ENCODE peak calls at places on chromosomes 12 and 14, in six cellular contexts. N is upper lobe of left lung, Q is HepG2, G is K562, M is A549, Y is GM12878. T is an unnamed sample.

GRCh38 chr12:113097716-113098427 is 37.7 kb downstream of the RASAL1 start:
- ATAC-seq in M (peak), Q (no peak), Y (peak), N (no peak), G (no peak), T (peak)

GRCh38 chr14:32711103-32711680 is 227.5 kb upstream of the NPAS3 start:
- ATAC-seq in Q (peak), Y (peak), G (peak), N (no peak), M (peak), T (peak)

GRCh38 chr14:85315891-85316290 is 214.1 kb upstream of the FLRT2 start:
- ATAC-seq in Q (no peak), N (no peak), M (no peak), G (no peak), Y (no peak), T (no peak)

GRCh38 chr14:91521058-91521721 is 11.1 kb upstream of the PPP4R3A start:
- ATAC-seq in G (no peak), Q (no peak), Y (no peak), N (no peak), M (no peak), T (no peak)

GRCh38 chr12:51895378-51896135 is 7.7 kb downstream of the ANKRD33 start:
- ATAC-seq in M (peak), Q (no peak), N (peak), Y (no peak), G (no peak), T (no peak)

GRCh38 chr14:70013269-70013873 is 134.2 kb downstream of the SMOC1 start:
- ATAC-seq in M (peak), Q (peak), G (peak), Y (peak), N (no peak), T (no peak)

GRCh38 chr12:131063960-131064359 is 110.3 kb downstream of the ADGRD1 start:
- ATAC-seq in N (no peak), M (no peak), G (no peak), Y (no peak), Q (no peak), T (no peak)

GRCh38 chr12:530308-530707 is 70.6 kb downstream of the B4GALNT3 start:
- ATAC-seq in G (no peak), Y (no peak), Q (no peak), N (no peak), M (no peak), T (no peak)

GRCh38 chr12:7749442-7749841 is 2.3 kb upstream of the CLEC4C start:
- ATAC-seq in M (no peak), Y (no peak), G (no peak), Q (no peak), N (no peak), T (no peak)

GRCh38 chr14:89469210-89470198 is 52.5 kb upstream of the FOXN3 start:
- ATAC-seq in Q (no peak), M (peak), Y (no peak), G (peak), N (no peak), T (peak)

GRCh38 chr12:82517808-82518207 is 159.5 kb downstream of the METTL25 start:
- ATAC-seq in Y (peak), M (peak), G (no peak), Q (peak), N (no peak), T (no peak)

GRCh38 chr14:57487771-57488170 is 5.9 kb downstream of the CCDC198 start:
- ATAC-seq in Y (peak), G (no peak), N (no peak), Q (no peak), M (no peak), T (no peak)

GRCh38 chr14:41235466-41235865 is 371.2 kb upstream of the LRFN5 start:
- ATAC-seq in M (no peak), Y (no peak), N (no peak), G (no peak), Q (no peak), T (no peak)

GRCh38 chr14:62015945-62016344 is 253.7 kb downstream of the SNAPC1 start:
- ATAC-seq in Y (peak), N (no peak), G (no peak), M (no peak), Q (no peak), T (no peak)

GRCh38 chr12:84480803-84481202 is 431.8 kb downstream of the SLC6A15 start:
- ATAC-seq in N (no peak), G (no peak), M (no peak), Q (no peak), Y (no peak), T (no peak)

GRCh38 chr14:90696728-90697127 is 119.5 kb downstream of the TTC7B start:
- ATAC-seq in Q (no peak), N (no peak), M (no peak), G (no peak), Y (no peak), T (no peak)

GRCh38 chr14:68143341-68143807 is 323.8 kb downstream of the RAD51B start:
- ATAC-seq in Y (no peak), Q (no peak), G (no peak), M (no peak), N (peak), T (peak)

GRCh38 chr14:35362911-35363374 is 41.6 kb downstream of the NFKBIA start:
- ATAC-seq in N (no peak), Y (no peak), G (no peak), M (no peak), Q (no peak), T (no peak)

GRCh38 chr14:35355981-35356839 is 48.3 kb downstream of the NFKBIA start:
- ATAC-seq in Q (peak), G (peak), Y (peak), M (peak), N (peak), T (no peak)

GRCh38 chr14:35365130-35366047 is 39.2 kb downstream of the NFKBIA start:
- ATAC-seq in Y (peak), Q (peak), G (peak), N (peak), M (peak), T (peak)

GRCh38 chr14:35362441-35362840 is 42.1 kb downstream of the NFKBIA start:
- ATAC-seq in N (no peak), M (no peak), G (no peak), Q (no peak), Y (no peak), T (no peak)

GRCh38 chr14:35361141-35361480 is 43.4 kb downstream of the NFKBIA start:
- ATAC-seq in N (no peak), M (no peak), Q (no peak), G (no peak), Y (no peak), T (no peak)
- TF ChIP-seq CTCF in N (no peak), M (no peak), Q (no peak), G (no peak), Y (no peak), T (no peak)

GRCh38 chr12:66694666-66695065 is 15.8 kb upstream of the GRIP1 start:
- ATAC-seq in G (no peak), N (no peak), M (no peak), Q (no peak), Y (no peak), T (no peak)

GRCh38 chr12:66698558-66698957 is 19.7 kb upstream of the GRIP1 start:
- ATAC-seq in Y (no peak), M (no peak), Q (no peak), G (no peak), N (no peak), T (no peak)

GRCh38 chr12:66695130-66695529 is 16.3 kb upstream of the GRIP1 start:
- ATAC-seq in G (no peak), M (no peak), Q (no peak), Y (no peak), N (no peak), T (no peak)

GRCh38 chr12:66699738-66700482 is 21.0 kb upstream of the GRIP1 start:
- ATAC-seq in G (no peak), Y (no peak), N (no peak), Q (no peak), M (no peak), T (no peak)

DNA sequence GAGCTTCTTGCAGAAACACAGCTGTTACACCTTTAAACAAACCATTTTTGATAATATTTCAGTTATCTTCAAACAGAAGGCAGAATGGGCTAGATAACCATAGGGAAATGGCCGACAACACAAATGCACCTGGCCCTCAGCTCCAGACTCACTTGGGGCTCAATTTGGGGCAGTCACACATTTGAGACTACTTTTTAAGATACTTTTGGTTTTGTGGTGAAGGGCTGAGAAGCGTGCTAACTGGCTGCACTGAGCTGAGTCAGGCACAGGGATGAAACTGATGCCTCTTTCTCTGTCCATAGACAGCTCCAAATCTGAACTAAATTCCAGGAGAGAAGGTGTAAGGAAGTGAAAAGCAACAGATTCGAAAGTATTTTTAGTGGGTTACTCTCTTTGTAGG is 18.5 kb upstream of the GRIP1 start:
- ATAC-seq in Y (no peak), G (no peak), N (no peak), Q (no peak), M (no peak), T (no peak)
- H3K4me3 ChIP-seq in Y (no peak), G (no peak), N (no peak), Q (no peak), M (no peak), T (no peak)

GRCh38 chr14:94401083-94401482 is 12.7 kb upstream of the SERPINA1 start:
- ATAC-seq in M (no peak), Q (no peak), N (no peak), G (no peak), Y (no peak), T (no peak)
- TF ChIP-seq EP300 in M (no peak), Q (no peak), N (no peak), G (no peak), Y (no peak), T (no peak)

DNA sequence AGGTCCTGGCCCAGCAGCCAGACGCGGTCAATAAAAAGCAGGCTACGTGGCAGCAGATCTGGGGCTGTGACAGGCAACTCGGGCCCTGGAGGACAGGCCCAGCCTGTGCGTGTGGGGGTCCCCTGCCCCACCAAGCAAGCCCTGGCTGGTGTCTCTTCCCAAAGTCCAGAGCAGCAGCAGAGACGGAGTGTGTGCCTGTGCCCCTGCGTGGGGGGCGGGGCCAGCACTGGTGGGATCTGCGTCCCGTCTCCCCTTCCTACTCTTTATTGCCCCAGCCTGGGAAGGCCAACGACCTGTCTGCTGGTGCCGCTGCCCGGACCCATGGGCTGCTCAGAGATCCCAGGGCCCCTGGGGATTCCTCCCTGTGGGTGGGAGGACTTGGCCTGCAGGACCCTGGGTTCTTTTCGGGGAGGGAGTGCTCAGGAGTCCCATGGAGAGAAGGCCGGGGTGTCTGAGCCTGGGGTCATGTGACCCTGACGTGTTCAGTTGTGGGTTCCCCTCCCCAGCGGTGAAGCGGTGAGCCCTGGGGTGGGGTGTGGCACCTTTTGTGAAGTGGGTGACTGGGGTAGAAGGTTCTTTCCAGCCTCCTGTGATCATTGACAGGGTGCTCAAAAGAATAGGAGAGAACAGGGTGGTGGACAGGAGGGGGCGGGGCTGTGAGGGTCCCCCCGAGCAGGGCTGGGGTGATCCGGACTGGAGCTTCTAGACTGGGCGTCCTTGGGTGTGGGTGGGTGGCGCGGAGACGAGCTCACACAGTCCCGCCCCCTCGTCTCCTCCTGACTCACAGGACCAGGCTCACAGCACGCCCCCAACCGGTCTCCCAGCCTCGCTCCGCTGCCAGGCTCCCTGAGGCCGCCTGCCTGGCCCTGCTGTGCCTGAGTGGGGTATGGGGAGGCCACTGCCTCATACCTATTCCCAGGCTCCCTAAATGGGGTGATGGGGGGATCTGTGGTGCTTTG is 22.4 kb downstream of the ASPG start:
- ATAC-seq in M (peak), N (peak), G (peak), Q (peak), Y (no peak), T (no peak)
- TF ChIP-seq CTCF in M (no peak), N (no peak), G (no peak), Q (no peak), Y (no peak), T (no peak)

DNA sequence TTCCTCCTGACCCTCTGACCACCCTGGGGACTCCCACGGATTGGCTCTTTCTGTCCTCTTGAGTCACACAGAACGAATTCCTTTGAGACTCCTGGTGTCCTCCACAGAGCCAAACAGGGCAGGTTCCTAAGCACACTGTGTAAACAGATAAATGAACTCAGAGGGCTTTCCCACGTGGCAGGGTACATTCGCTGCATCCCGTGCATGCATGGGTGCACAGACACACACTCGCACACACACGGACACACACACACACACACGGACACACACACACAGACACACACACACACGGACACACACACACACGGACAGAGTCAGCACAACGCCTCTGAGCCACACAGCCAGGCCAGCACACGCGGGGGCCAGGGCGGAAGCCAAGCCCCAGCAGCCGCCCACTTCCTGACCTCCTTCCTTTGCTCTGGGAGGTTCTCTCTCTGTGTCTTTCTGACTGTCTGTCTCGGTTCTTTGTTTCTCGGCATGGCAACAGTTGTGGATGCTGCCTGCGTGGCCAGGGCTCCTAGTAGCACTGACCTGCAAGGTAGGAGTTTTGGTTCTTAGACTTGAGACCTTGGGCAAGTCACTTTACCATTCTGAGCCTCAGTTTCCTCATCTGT is 706 bp downstream of the CRACR2A start:
- ATAC-seq in G (peak), Y (peak), M (peak), Q (peak), N (peak), T (peak)
- H3K4me3 ChIP-seq in G (peak), Y (peak), M (no peak), Q (no peak), N (peak), T (peak)

GRCh38 chr12:67475725-67476124 is 172.8 kb upstream of the DYRK2 start:
- ATAC-seq in G (no peak), Q (no peak), Y (no peak), M (no peak), N (no peak), T (no peak)
- TF ChIP-seq EP300 in G (no peak), Q (no peak), Y (no peak), M (no peak), N (no peak), T (no peak)

GRCh38 chr14:23568600-23569310 is 1.2 kb upstream of the AP1G2 start:
- ATAC-seq in G (no peak), Q (peak), M (peak), Y (peak), N (no peak), T (no peak)
- TF ChIP-seq CTCF in G (peak), Q (peak), M (peak), Y (peak), N (no peak), T (peak)

GRCh38 chr12:9756174-9756573 is 4.5 kb downstream of the CD69 start:
- ATAC-seq in M (no peak), G (no peak), N (no peak), Y (no peak), Q (no peak), T (no peak)
- H3K4me3 ChIP-seq in M (no peak), G (no peak), N (no peak), Y (no peak), Q (no peak), T (no peak)

GRCh38 chr14:59150990-59151389 is 37.5 kb upstream of the DAAM1 start:
- ATAC-seq in G (no peak), Y (peak), M (no peak), N (no peak), Q (peak), T (no peak)

GRCh38 chr14:59146941-59147470 is 41.5 kb upstream of the DAAM1 start:
- ATAC-seq in G (no peak), M (no peak), N (no peak), Q (no peak), Y (no peak), T (no peak)

GRCh38 chr14:59146484-59146883 is 42.0 kb upstream of the DAAM1 start:
- ATAC-seq in G (no peak), Q (no peak), Y (no peak), M (no peak), N (no peak), T (no peak)

GRCh38 chr14:59154383-59154782 is 34.1 kb upstream of the DAAM1 start:
- ATAC-seq in Q (no peak), N (no peak), G (no peak), Y (no peak), M (no peak), T (no peak)

DNA sequence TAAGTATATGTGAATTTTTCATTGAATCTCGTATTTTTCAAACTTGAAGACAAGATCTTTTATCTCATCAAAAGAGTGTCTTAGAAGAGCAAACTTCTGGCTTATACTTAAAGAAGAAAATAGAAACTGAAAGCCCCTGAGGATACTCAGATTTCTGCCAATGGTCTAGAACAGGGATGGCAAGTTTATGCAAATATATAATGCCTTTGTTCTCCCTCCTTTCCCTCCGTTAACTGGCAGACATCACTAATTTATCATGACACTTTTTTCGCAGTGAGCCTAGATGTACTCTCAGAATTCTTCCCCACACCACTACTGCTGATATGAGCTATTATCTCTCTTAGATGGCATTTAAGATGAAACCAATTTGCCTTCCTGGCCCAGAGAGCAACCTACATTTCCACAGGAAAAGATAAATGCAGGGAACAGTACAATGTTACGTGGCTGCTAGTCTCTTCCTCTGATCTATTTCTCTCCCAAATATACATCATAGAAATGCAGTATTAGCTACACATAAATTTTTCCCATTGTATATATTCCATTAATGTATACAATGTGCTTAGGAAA is 40.0 kb upstream of the DAAM1 start:
- ATAC-seq in Y (peak), Q (no peak), M (no peak), G (no peak), N (no peak), T (no peak)
- TF ChIP-seq EP300 in Y (no peak), Q (no peak), M (no peak), G (no peak), N (no peak), T (no peak)

T was measured in gastroesophageal sphincter.